ENCODE peak calls at places on chromosome 5, in five cellular contexts. I, Z, F, O and J are unnamed samples. For H3K4me1, the result is how much of the 10 kb centered on the place peaks cover.

GRCh38 chr5:102611312-102611711 is 112.5 kb upstream of the SLCO6A1 start:
- DNase-seq in I (no peak), Z (no peak), F (no peak), O (no peak), J (no peak)

GRCh38 chr5:139635606-139636206 is 12.4 kb upstream of the CXXC5 start:
- DNase-seq in I (peak), Z (peak), F (peak), O (peak), J (no peak)

GRCh38 chr5:124297826-124298225 is 448.6 kb downstream of the ZNF608 start:
- DNase-seq in I (no peak), Z (no peak), F (no peak), O (no peak), J (no peak)

GRCh38 chr5:103472820-103473219 is 89.8 kb downstream of the NUDT12 start:
- DNase-seq in I (no peak), Z (no peak), F (peak), O (peak), J (no peak)

GRCh38 chr5:177024559-177024958 is 2.1 kb downstream of the ZNF346 start:
- DNase-seq in I (no peak), Z (no peak), F (no peak), O (no peak), J (no peak)

GRCh38 chr5:132961887-132962286 is 1.5 kb downstream of the AFF4 start:
- DNase-seq in I (no peak), Z (no peak), F (no peak), O (peak), J (no peak)

GRCh38 chr5:117455236-117456233 is 880.9 kb upstream of the SEMA6A start:
- DNase-seq in I (no peak), Z (no peak), F (no peak), O (no peak), J (no peak)

GRCh38 chr5:61082516-61083280 is 79.6 kb downstream of the SMIM15 start:
- DNase-seq in I (no peak), Z (no peak), F (no peak), O (no peak), J (no peak)

GRCh38 chr5:94908889-94909480 is 290.5 kb downstream of the SLF1 start:
- DNase-seq in I (no peak), Z (no peak), F (peak), O (peak), J (no peak)

DNA sequence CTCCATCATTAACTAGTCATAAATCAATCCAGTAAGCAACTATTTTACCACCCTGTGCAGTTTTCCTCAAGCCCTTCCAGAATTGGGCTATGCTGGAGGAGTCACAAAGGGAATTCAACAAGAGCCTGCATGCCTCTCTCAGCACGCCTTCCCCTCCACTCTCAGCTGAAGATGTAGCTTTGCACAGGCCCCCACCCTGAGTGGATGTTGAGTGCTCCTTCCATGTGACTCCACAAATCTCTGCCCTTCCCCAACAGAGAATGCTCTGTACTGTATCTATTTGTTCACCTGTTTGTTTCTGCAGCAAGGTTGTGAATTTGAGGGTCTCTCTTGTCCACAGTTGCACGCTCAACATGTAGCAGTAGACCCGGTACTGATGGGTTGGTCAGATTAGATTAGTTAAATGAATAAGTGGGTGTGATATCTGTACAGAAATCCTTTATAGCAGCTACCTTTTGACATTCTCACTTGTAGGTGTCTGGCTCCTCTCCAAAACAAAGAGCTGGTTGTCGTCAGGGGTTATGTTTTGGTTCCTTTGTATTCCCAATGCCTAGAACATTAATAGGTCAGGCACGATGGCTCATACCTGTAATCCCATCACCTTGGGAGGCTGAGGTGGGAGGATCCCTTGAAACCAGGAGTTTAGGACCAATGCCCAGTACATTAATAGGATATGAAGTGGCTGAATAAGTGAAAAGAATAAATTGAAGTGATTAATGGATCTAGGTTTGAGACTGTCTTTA is 181.9 kb downstream of the SNCAIP start:
- DNase-seq in I (no peak), Z (no peak), F (no peak), O (no peak), J (no peak)
- TF ChIP-seq EP300 in I (no peak), Z (no peak), F (no peak), O (no peak), J (no peak)

GRCh38 chr5:98769006-98769255 is 4.5 kb upstream of the RGMB start:
- DNase-seq in I (peak), Z (no peak), F (no peak), O (no peak), J (peak)
- H3K4me1 ChIP-seq in I (under half), Z (under half), F (under half), O (under half), J (under half)

GRCh38 chr5:167644619-167645018 is 646.8 kb upstream of the WWC1 start:
- DNase-seq in I (no peak), Z (no peak), F (peak), O (no peak), J (no peak)
- TF ChIP-seq EP300 in I (no peak), Z (no peak), F (no peak), O (no peak), J (no peak)

GRCh38 chr5:131630963-131631350 is 4.1 kb downstream of the RAPGEF6 start:
- DNase-seq in I (no peak), Z (no peak), F (no peak), O (no peak), J (no peak)
- H3K4me1 ChIP-seq in I (under half), Z (under half), F (under half), O (under half), J (half or more)

DNA sequence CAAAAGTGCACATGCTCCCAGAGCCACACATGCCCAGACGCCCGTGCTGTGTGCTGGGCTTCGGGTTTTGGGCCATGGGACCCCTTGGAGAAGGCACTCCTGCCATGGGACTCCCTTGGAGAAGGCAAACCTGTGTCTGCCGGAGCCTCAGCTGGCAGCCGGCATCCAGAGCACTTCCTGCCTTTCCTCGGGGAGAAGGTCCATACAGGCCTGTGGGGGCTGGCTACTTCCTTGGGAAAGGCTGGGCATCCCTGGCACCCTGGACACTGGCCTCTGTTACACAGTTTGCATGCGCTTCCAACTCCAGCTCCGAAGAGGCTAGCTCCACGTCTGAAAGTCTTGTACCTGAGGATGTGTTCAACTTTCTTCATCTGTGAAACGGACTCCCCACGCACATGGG is 14.7 kb upstream of the IRX4 start:
- DNase-seq in I (no peak), Z (no peak), F (no peak), O (no peak), J (no peak)
- TF ChIP-seq EP300 in I (no peak), Z (no peak), F (no peak), O (no peak), J (no peak)

DNA sequence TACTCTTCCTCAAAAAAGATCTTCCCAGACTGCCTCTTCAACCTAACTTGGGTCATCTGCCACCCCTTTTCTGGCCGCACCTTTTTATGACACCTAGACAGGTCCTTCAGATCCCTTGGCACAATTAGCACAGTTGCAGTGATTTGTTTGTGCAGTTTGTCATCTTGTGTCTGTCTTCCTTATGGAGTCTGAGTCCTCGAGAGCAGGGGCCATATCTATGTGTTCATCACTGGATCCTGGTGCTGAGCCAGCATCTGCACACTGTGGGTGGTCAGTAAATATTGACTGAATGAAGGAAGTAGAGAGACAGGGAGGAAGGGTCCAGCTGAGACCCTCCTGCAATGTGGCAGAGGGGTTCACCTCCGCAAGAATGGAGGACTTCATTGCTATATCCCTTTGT is 14.4 kb downstream of the ERGIC1 start:
- DNase-seq in I (no peak), Z (no peak), F (no peak), O (no peak), J (no peak)
- H3K4me1 ChIP-seq in I (under half), Z (under half), F (half or more), O (under half), J (half or more)

DNA sequence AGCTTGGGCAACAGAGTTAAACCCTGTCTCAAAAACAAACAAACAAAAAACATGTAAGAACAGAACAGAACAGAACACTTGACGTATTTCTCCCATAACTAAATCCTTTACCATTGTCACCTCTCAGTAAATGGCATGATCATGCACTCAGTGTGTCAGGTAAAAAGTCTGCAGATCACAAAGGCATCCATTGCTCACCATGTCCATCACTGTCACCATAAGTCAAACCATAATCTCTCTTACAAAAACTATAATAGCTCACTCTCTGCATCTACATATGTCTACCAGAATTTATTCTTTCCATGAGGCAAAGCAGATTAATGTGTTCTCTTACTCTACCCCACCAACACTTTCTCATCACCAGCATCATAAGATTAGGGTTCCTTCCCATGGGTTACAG is 387.5 kb downstream of the CDH12 start:
- DNase-seq in I (no peak), Z (no peak), F (no peak), O (no peak), J (no peak)
- TF ChIP-seq EP300 in I (no peak), Z (no peak), F (no peak), O (no peak), J (no peak)